ENCODE peak calls at places on chromosomes 4 and X, in eight cellular contexts. H, W, C, U, S, Y, A and F are unnamed samples.

GRCh38 chrX:30278365-30278764 is 30.8 kb downstream of the NR0B1 start:
- DNase-seq in W (no peak), A (no peak), Y (no peak), U (no peak), C (no peak), S (no peak), H (peak), F (peak)

GRCh38 chr4:156193800-156194199 is 240.1 kb upstream of the CTSO start:
- DNase-seq in W (no peak), C (peak), S (no peak), H (no peak), U (peak), A (no peak), Y (no peak), F (peak)

GRCh38 chr4:55980725-55981124 is 32.0 kb downstream of the CEP135 start:
- DNase-seq in U (no peak), A (no peak), S (no peak), C (no peak), H (no peak), Y (no peak), W (no peak), F (no peak)

GRCh38 chr4:10023806-10024205 is 2.5 kb upstream of the SLC2A9 start:
- DNase-seq in Y (no peak), C (no peak), W (no peak), S (no peak), A (no peak), H (no peak), U (no peak), F (peak)

GRCh38 chr4:133866328-133866699 is 335.3 kb downstream of the PABPC4L start:
- DNase-seq in H (peak), Y (no peak), U (peak), A (no peak), W (no peak), C (no peak), S (no peak), F (peak)

GRCh38 chr4:11783588-11783987 is 354.9 kb upstream of the HS3ST1 start:
- DNase-seq in C (no peak), S (no peak), A (no peak), Y (no peak), W (no peak), H (no peak), U (no peak), F (no peak)

GRCh38 chrX:100863326-100863854 is 10.8 kb downstream of the NOX1 start:
- DNase-seq in H (no peak), U (no peak), A (no peak), Y (no peak), W (no peak), C (no peak), S (no peak), F (no peak)

GRCh38 chr4:97106161-97106560 is 1037.1 kb downstream of the STPG2 start:
- DNase-seq in U (no peak), C (no peak), H (no peak), S (no peak), W (no peak), Y (no peak), A (no peak), F (no peak)

GRCh38 chr4:121307441-121308327 is 73.1 kb downstream of the QRFPR start:
- DNase-seq in A (peak), C (no peak), S (peak), W (no peak), H (peak), Y (no peak), U (peak), F (peak)

GRCh38 chr4:71709961-71710360 is 73.9 kb downstream of the GC start:
- DNase-seq in W (no peak), H (peak), U (no peak), Y (no peak), C (no peak), A (no peak), S (no peak), F (peak)

GRCh38 chr4:69995526-69996016 is at the start of gene STATH:
- DNase-seq in C (no peak), U (no peak), Y (no peak), W (no peak), S (no peak), H (peak), A (no peak), F (peak)

GRCh38 chrX:57985951-57986350 is 75.7 kb upstream of the ZXDA start:
- DNase-seq in U (no peak), W (no peak), S (no peak), H (no peak), Y (no peak), C (no peak), A (no peak), F (no peak)

GRCh38 chr4:16844796-16845586 is 53.5 kb downstream of the LDB2 start:
- DNase-seq in A (no peak), Y (no peak), W (no peak), S (no peak), U (no peak), H (peak), C (no peak), F (no peak)

GRCh38 chr4:24477919-24478318 is 106.4 kb downstream of the DHX15 start:
- DNase-seq in C (no peak), S (no peak), U (peak), A (no peak), H (peak), Y (no peak), W (no peak), F (no peak)

GRCh38 chr4:145278341-145279121 is 98.1 kb upstream of the OTUD4 start:
- DNase-seq in S (no peak), U (no peak), W (no peak), C (no peak), Y (no peak), A (no peak), H (peak), F (peak)

GRCh38 chrX:22314692-22315091 is 42.0 kb downstream of the CBLL2 start:
- DNase-seq in Y (no peak), W (no peak), S (no peak), U (no peak), A (no peak), H (no peak), C (no peak), F (peak)

GRCh38 chrX:19829817-19830216 is 57.6 kb downstream of the SH3KBP1 start:
- DNase-seq in U (no peak), H (no peak), Y (no peak), A (no peak), S (no peak), W (no peak), C (no peak), F (no peak)

GRCh38 chr4:180560896-180561295 is 1682.3 kb upstream of the TENM3 start:
- DNase-seq in S (no peak), U (no peak), C (no peak), Y (no peak), H (no peak), W (no peak), A (no peak), F (no peak)

GRCh38 chr4:127162741-127163140 is 470.0 kb upstream of the INTU start:
- DNase-seq in C (no peak), S (no peak), U (no peak), W (no peak), A (no peak), Y (no peak), H (no peak), F (no peak)

GRCh38 chrX:53481816-53482485 is 47.8 kb upstream of the HSD17B10 start:
- DNase-seq in C (no peak), H (peak), A (peak), W (peak), U (peak), Y (peak), S (peak), F (peak)

GRCh38 chr4:80134936-80135701 is 62.1 kb upstream of the ANTXR2 start:
- DNase-seq in Y (no peak), S (no peak), C (no peak), W (no peak), H (peak), A (no peak), U (no peak), F (peak)

GRCh38 chr4:155529761-155530160 is 136.9 kb upstream of the GUCY1A1 start:
- DNase-seq in C (no peak), S (no peak), Y (no peak), H (no peak), U (no peak), A (no peak), W (no peak), F (no peak)

GRCh38 chr4:45453258-45453841 is 670.5 kb downstream of the GABRG1 start:
- DNase-seq in H (peak), C (peak), U (peak), A (peak), S (no peak), W (no peak), Y (no peak), F (peak)

GRCh38 chrX:134544614-134545255 is 84.8 kb downstream of the HPRT1 start:
- DNase-seq in C (no peak), U (no peak), W (no peak), A (peak), S (no peak), Y (no peak), H (peak), F (peak)

GRCh38 chr4:94507708-94508107 is 56.0 kb downstream of the PDLIM5 start:
- DNase-seq in W (no peak), C (no peak), H (peak), Y (no peak), S (no peak), U (no peak), A (no peak), F (no peak)

GRCh38 chr4:162163892-162164759 is at the start of gene FSTL5:
- DNase-seq in S (peak), H (peak), Y (peak), A (peak), U (peak), W (peak), C (peak), F (peak)

GRCh38 chr4:108118505-108118904 is 50.2 kb downstream of the LEF1 start:
- DNase-seq in Y (no peak), A (no peak), W (no peak), H (peak), C (no peak), U (peak), S (no peak), F (peak)

GRCh38 chrX:113510586-113510985 is 670.0 kb upstream of the AMOT start:
- DNase-seq in C (no peak), U (no peak), Y (no peak), W (no peak), A (no peak), H (no peak), S (no peak), F (no peak)